ENCODE peak calls at places on chromosomes 12 and 14, in six cellular contexts. O is endothelial cell, G is ascending aorta, Q is BJ, L is WTC11, J is breast epithelium. Y is an unnamed sample.

GRCh38 chr14:76101384-76101783 is 50.3 kb upstream of the GPATCH2L start:
- DNase-seq in O (no peak), G (no peak), Q (no peak), L (no peak), J (peak), Y (no peak)

GRCh38 chr14:99605299-99605961 is 1.4 kb upstream of the CCDC85C start:
- DNase-seq in O (peak), G (peak), Q (no peak), L (peak), J (peak), Y (peak)

GRCh38 chr14:68295316-68295816 is 475.8 kb downstream of the RAD51B start:
- DNase-seq in O (peak), G (no peak), Q (no peak), L (peak), J (no peak), Y (no peak)

GRCh38 chr12:1800646-1801284 is 19.6 kb upstream of the LRTM2 start:
- DNase-seq in O (peak), G (peak), Q (no peak), L (peak), J (no peak), Y (no peak)

GRCh38 chr12:1927751-1928351 is 9.4 kb upstream of the CACNA2D4 start:
- DNase-seq in O (no peak), G (peak), Q (no peak), L (no peak), J (no peak), Y (no peak)

GRCh38 chr14:45381091-45381490 is 128.1 kb upstream of the MIS18BP1 start:
- DNase-seq in O (no peak), G (no peak), Q (no peak), L (no peak), J (no peak), Y (no peak)

GRCh38 chr14:40417777-40418401 is 985.7 kb upstream of the FBXO33 start:
- DNase-seq in O (peak), G (no peak), Q (no peak), L (peak), J (no peak), Y (no peak)

GRCh38 chr14:49134940-49135339 is 451.2 kb downstream of the RPS29 start:
- DNase-seq in O (no peak), G (no peak), Q (no peak), L (peak), J (no peak), Y (no peak)

GRCh38 chr12:132446535-132447326 is 43.2 kb upstream of the FBRSL1 start:
- DNase-seq in O (no peak), G (no peak), Q (no peak), L (no peak), J (no peak), Y (no peak)

GRCh38 chr14:55139152-55139551 is 10.1 kb downstream of the LGALS3 start:
- DNase-seq in O (no peak), G (no peak), Q (no peak), L (no peak), J (no peak), Y (no peak)

GRCh38 chr12:6614513-6615177 is 7.5 kb upstream of the CHD4 start:
- DNase-seq in O (no peak), G (no peak), Q (no peak), L (no peak), J (no peak), Y (no peak)

GRCh38 chr14:102479777-102480176 is 29.8 kb downstream of the ANKRD9 start:
- DNase-seq in O (no peak), G (no peak), Q (no peak), L (no peak), J (no peak), Y (no peak)

GRCh38 chr12:107917912-107918800 is 143.7 kb downstream of the ASCL4 start:
- DNase-seq in O (peak), G (no peak), Q (no peak), L (peak), J (no peak), Y (no peak)

GRCh38 chr12:13275366-13275765 is 78.8 kb downstream of the EMP1 start:
- DNase-seq in O (peak), G (no peak), Q (no peak), L (no peak), J (no peak), Y (no peak)

GRCh38 chr14:81632162-81632561 is 98.5 kb upstream of the SEL1L start:
- DNase-seq in O (no peak), G (no peak), Q (no peak), L (no peak), J (no peak), Y (no peak)

GRCh38 chr12:4766445-4766844 is 46.2 kb downstream of the GALNT8 start:
- DNase-seq in O (no peak), G (no peak), Q (no peak), L (no peak), J (no peak), Y (no peak)

GRCh38 chr12:75308279-75308678 is 21.8 kb downstream of the CAPS2 start:
- DNase-seq in O (no peak), G (no peak), Q (no peak), L (no peak), J (no peak), Y (no peak)

GRCh38 chr12:106345739-106346138 is 11.8 kb upstream of the POLR3B start:
- DNase-seq in O (peak), G (no peak), Q (no peak), L (peak), J (no peak), Y (no peak)

GRCh38 chr14:25753130-25753529 is 703.2 kb upstream of the STXBP6 start:
- DNase-seq in O (no peak), G (no peak), Q (no peak), L (no peak), J (no peak), Y (no peak)

GRCh38 chr14:70809238-70810214 is at the start of gene MAP3K9:
- DNase-seq in O (peak), G (peak), Q (peak), L (peak), J (peak), Y (no peak)

GRCh38 chr12:54371328-54372112 is 7.2 kb upstream of the GPR84 start:
- DNase-seq in O (no peak), G (no peak), Q (no peak), L (no peak), J (no peak), Y (no peak)

GRCh38 chr12:130076126-130076525 is 86.1 kb upstream of the FZD10 start:
- DNase-seq in O (no peak), G (no peak), Q (no peak), L (no peak), J (no peak), Y (no peak)

GRCh38 chr12:53044052-53044581 is 5.7 kb upstream of the TNS2 start:
- DNase-seq in O (peak), G (no peak), Q (no peak), L (no peak), J (no peak), Y (no peak)

GRCh38 chr14:99510556-99511139 is 29.4 kb downstream of the CCNK start:
- DNase-seq in O (no peak), G (peak), Q (no peak), L (no peak), J (no peak), Y (no peak)

GRCh38 chr12:16323638-16324037 is 23.8 kb upstream of the MGST1 start:
- DNase-seq in O (no peak), G (no peak), Q (no peak), L (no peak), J (no peak), Y (no peak)

GRCh38 chr12:113497709-113498108 is 26.0 kb upstream of the LHX5 start:
- DNase-seq in O (no peak), G (no peak), Q (no peak), L (no peak), J (no peak), Y (no peak)

GRCh38 chr14:103427485-103428443 is 42.5 kb downstream of the MARK3 start:
- DNase-seq in O (no peak), G (no peak), Q (peak), L (peak), J (no peak), Y (no peak)

GRCh38 chr12:107875772-107876171 is 101.3 kb downstream of the ASCL4 start:
- DNase-seq in O (no peak), G (no peak), Q (no peak), L (no peak), J (no peak), Y (no peak)

GRCh38 chr12:120706029-120706428 is 4.2 kb upstream of the UNC119B start:
- DNase-seq in O (no peak), G (no peak), Q (no peak), L (no peak), J (no peak), Y (no peak)

GRCh38 chr14:35252485-35252884 is 39.7 kb upstream of the PSMA6 start:
- DNase-seq in O (no peak), G (no peak), Q (no peak), L (no peak), J (no peak), Y (no peak)

GRCh38 chr14:77040995-77041744 is 12.7 kb upstream of the IRF2BPL start:
- DNase-seq in O (no peak), G (no peak), Q (no peak), L (no peak), J (no peak), Y (no peak)

GRCh38 chr12:93763746-93764147 is 86.6 kb downstream of the CRADD start:
- DNase-seq in O (no peak), G (no peak), Q (no peak), L (no peak), J (no peak), Y (no peak)

GRCh38 chr14:58535084-58535483 is 102.7 kb upstream of the DACT1 start:
- DNase-seq in O (no peak), G (no peak), Q (peak), L (no peak), J (no peak), Y (no peak)

GRCh38 chr12:118980407-118981014 is 830 bp upstream of the SRRM4 start:
- DNase-seq in O (peak), G (no peak), Q (no peak), L (peak), J (no peak), Y (no peak)

GRCh38 chr12:54981796-54982195 is 2.8 kb downstream of the TESPA1 start:
- DNase-seq in O (no peak), G (no peak), Q (no peak), L (no peak), J (no peak), Y (no peak)

GRCh38 chr12:20443792-20444191 is 75.5 kb downstream of the PDE3A start:
- DNase-seq in O (no peak), G (no peak), Q (no peak), L (no peak), J (no peak), Y (no peak)

GRCh38 chr12:20448781-20449180 is 80.4 kb downstream of the PDE3A start:
- DNase-seq in O (no peak), G (no peak), Q (no peak), L (no peak), J (no peak), Y (no peak)

GRCh38 chr12:20445693-20446092 is 77.4 kb downstream of the PDE3A start:
- DNase-seq in O (no peak), G (no peak), Q (no peak), L (no peak), J (no peak), Y (no peak)

GRCh38 chr12:20444595-20445170 is 76.3 kb downstream of the PDE3A start:
- DNase-seq in O (no peak), G (no peak), Q (no peak), L (no peak), J (no peak), Y (no peak)

GRCh38 chr12:20446836-20447235 is 78.5 kb downstream of the PDE3A start:
- DNase-seq in O (no peak), G (no peak), Q (no peak), L (no peak), J (no peak), Y (no peak)
- TF ChIP-seq CTCF in O (no peak), G (no peak), Q (no peak), L (no peak), J (no peak), Y (no peak)

GRCh38 chr12:121715862-121716435 is 3.4 kb downstream of the TMEM120B start:
- DNase-seq in O (no peak), G (no peak), Q (no peak), L (no peak), J (no peak), Y (no peak)

GRCh38 chr12:121711925-121712461 is 559 bp upstream of the TMEM120B start:
- DNase-seq in O (no peak), G (peak), Q (no peak), L (peak), J (no peak), Y (no peak)

GRCh38 chr12:121709478-121709890 is 3.1 kb upstream of the TMEM120B start:
- DNase-seq in O (no peak), G (no peak), Q (no peak), L (no peak), J (no peak), Y (no peak)

GRCh38 chr12:121713257-121714155 is 954 bp downstream of the TMEM120B start:
- DNase-seq in O (no peak), G (peak), Q (no peak), L (no peak), J (no peak), Y (no peak)

GRCh38 chr12:121712462-121713256 is at the start of gene TMEM120B:
- DNase-seq in O (peak), G (peak), Q (no peak), L (peak), J (peak), Y (no peak)
- TF ChIP-seq CTCF in O (no peak), G (no peak), Q (no peak), L (no peak), J (no peak), Y (no peak)

DNA sequence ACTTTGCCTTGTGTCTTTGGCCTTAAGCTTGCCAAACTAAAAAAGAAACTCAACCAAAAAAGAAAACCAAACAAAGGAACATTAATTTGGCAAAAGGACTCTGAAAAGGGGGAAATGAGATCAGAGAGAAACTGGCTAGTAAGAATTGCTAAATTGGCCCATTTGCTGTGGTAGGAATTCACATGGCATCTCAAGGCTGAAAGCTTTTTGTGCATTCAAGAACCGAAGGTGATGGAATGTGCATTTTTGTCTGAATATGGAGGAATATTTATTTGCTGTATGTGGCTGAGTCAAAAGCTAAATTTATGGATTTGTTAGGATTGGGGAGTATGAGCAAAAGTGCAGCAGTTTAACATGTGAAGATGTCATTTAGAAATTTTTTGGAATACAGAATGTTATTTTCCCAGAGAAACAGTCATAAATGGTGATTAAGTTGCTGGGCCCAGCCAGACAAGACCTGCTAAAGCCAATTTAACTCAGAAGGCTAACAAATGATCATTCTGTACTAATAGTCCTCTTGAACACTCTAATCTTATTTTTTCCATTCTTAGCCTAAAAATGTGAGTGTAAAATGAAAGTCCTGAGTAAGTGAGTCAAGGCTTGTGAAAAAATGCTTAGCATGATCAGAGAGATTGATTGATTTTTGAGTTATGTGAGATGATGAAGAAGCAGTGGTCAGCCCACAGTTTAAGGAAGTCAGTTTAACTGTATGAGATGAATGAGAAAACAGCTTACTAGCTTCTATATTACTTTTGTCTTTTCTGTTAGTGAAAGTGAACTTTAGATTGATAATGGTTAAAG is 94.1 kb downstream of the ANO6 start:
- DNase-seq in O (no peak), G (no peak), Q (peak), L (no peak), J (no peak), Y (no peak)
- TF ChIP-seq CTCF in O (no peak), G (peak), Q (peak), L (no peak), J (no peak), Y (no peak)

GRCh38 chr12:51377099-51377984 is 13.9 kb downstream of the GALNT6 start:
- DNase-seq in O (no peak), G (no peak), Q (no peak), L (no peak), J (no peak), Y (no peak)
- TF ChIP-seq CTCF in O (no peak), G (no peak), Q (no peak), L (no peak), J (no peak), Y (no peak)

GRCh38 chr12:19643635-19644034 is 204.3 kb downstream of the AEBP2 start:
- DNase-seq in O (peak), G (no peak), Q (no peak), L (no peak), J (no peak), Y (peak)
- TF ChIP-seq CTCF in O (no peak), G (peak), Q (peak), L (no peak), J (peak), Y (peak)

GRCh38 chr12:124559182-124560017 is 8.0 kb downstream of the NCOR2 start:
- DNase-seq in O (no peak), G (no peak), Q (no peak), L (no peak), J (no peak), Y (no peak)

GRCh38 chr12:124556896-124557501 is 10.4 kb downstream of the NCOR2 start:
- DNase-seq in O (no peak), G (no peak), Q (no peak), L (no peak), J (no peak), Y (no peak)

GRCh38 chr12:124556067-124556466 is 11.3 kb downstream of the NCOR2 start:
- DNase-seq in O (no peak), G (no peak), Q (no peak), L (no peak), J (no peak), Y (no peak)

GRCh38 chr12:124558298-124558697 is 9.1 kb downstream of the NCOR2 start:
- DNase-seq in O (no peak), G (no peak), Q (no peak), L (no peak), J (no peak), Y (no peak)

GRCh38 chr12:124557518-124558223 is 9.7 kb downstream of the NCOR2 start:
- DNase-seq in O (no peak), G (no peak), Q (no peak), L (no peak), J (no peak), Y (no peak)
- TF ChIP-seq CTCF in O (no peak), G (no peak), Q (no peak), L (no peak), J (no peak), Y (no peak)

GRCh38 chr14:95436348-95436747 is 80.1 kb downstream of the SYNE3 start:
- DNase-seq in O (no peak), G (no peak), Q (no peak), L (no peak), J (no peak), Y (no peak)

GRCh38 chr14:95431199-95432145 is 85.0 kb downstream of the SYNE3 start:
- DNase-seq in O (peak), G (no peak), Q (no peak), L (peak), J (no peak), Y (no peak)

GRCh38 chr14:95434161-95434560 is 82.3 kb downstream of the SYNE3 start:
- DNase-seq in O (no peak), G (no peak), Q (no peak), L (no peak), J (no peak), Y (no peak)

GRCh38 chr14:95432152-95433093 is 84.0 kb downstream of the SYNE3 start:
- DNase-seq in O (peak), G (no peak), Q (no peak), L (peak), J (no peak), Y (no peak)

GRCh38 chr14:95433094-95433478 is 83.4 kb downstream of the SYNE3 start:
- DNase-seq in O (no peak), G (no peak), Q (no peak), L (no peak), J (no peak), Y (no peak)
- TF ChIP-seq CTCF in O (peak), G (no peak), Q (no peak), L (no peak), J (no peak), Y (no peak)

DNA sequence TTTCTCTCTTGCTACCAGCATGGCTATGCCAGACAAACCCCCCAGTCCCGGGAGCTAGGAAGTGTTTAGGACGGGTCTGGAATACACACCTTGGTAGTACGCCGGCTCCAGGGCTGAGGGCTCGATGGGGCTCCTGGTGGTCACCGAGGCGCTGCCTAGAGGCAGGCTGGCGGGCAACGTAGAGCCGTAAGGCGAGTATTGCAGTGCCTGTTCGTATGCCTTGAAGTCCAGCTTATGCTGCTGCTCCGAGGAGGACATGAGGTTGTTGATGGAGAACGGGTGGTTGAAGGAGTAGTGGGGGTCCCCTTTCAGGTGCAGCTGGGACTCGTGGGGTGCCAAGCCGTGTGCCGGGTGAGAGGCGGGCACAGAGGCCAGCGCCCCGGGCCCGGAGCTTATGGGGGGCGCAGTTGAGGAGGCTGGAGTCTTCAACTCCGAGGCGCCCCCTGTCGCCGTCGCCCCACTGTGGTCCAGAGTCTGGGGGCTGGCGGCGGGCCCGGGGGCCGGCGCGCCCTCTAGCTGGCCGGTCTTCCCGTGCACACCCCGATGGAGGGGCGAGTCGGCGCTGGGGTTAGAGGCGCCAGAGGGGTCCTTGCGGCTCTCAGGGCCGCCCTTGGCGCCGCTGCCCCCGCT is 3.6 kb downstream of the FOXA1 start:
- DNase-seq in O (peak), G (no peak), Q (no peak), L (peak), J (no peak), Y (no peak)
- TF ChIP-seq CTCF in O (peak), G (no peak), Q (peak), L (no peak), J (no peak), Y (no peak)

GRCh38 chr12:81303935-81304334 is 226.1 kb downstream of the ACSS3 start:
- DNase-seq in O (no peak), G (no peak), Q (no peak), L (no peak), J (no peak), Y (no peak)

GRCh38 chr12:81296556-81297305 is 218.9 kb downstream of the ACSS3 start:
- DNase-seq in O (no peak), G (no peak), Q (no peak), L (no peak), J (no peak), Y (no peak)

GRCh38 chr12:81295286-81295685 is 217.4 kb downstream of the ACSS3 start:
- DNase-seq in O (no peak), G (no peak), Q (no peak), L (no peak), J (no peak), Y (no peak)

GRCh38 chr12:81297606-81298005 is 219.7 kb downstream of the ACSS3 start:
- DNase-seq in O (no peak), G (no peak), Q (no peak), L (no peak), J (no peak), Y (no peak)

GRCh38 chr12:81300454-81300853 is 222.6 kb downstream of the ACSS3 start:
- DNase-seq in O (peak), G (no peak), Q (no peak), L (no peak), J (no peak), Y (no peak)
- TF ChIP-seq CTCF in O (no peak), G (no peak), Q (no peak), L (no peak), J (no peak), Y (no peak)

Y was measured in AG09319.